ENCODE peak calls at places on chromosome 20, in seven cellular contexts. R, M, T, H, Q, L and C are unnamed samples.

GRCh38 chr20:14801591-14802325 is 464.3 kb upstream of the FLRT3 start:
- DNase-seq in T (no peak), H (no peak), M (no peak), L (no peak), Q (no peak), R (no peak), C (no peak)

GRCh38 chr20:58696411-58696961 is 3.9 kb downstream of the NPEPL1 start:
- DNase-seq in R (no peak), H (no peak), Q (no peak), T (no peak), L (no peak), M (no peak), C (no peak)

GRCh38 chr20:57256205-57256604 is 10.2 kb downstream of the BMP7 start:
- DNase-seq in R (no peak), L (no peak), H (no peak), T (no peak), Q (no peak), M (no peak), C (no peak)

GRCh38 chr20:32522775-32523612 is 62.1 kb downstream of the NOL4L start:
- DNase-seq in R (no peak), Q (no peak), M (no peak), H (no peak), T (no peak), L (no peak), C (no peak)

GRCh38 chr20:3808141-3808479 is 12.0 kb downstream of the CDC25B start:
- DNase-seq in R (no peak), H (peak; percentile 89), T (peak; percentile 80), L (peak; percentile 91), Q (peak; percentile 91), M (peak; percentile 87), C (peak; percentile 93)

GRCh38 chr20:62618622-62619529 is 23.4 kb upstream of the SLCO4A1 start:
- DNase-seq in T (no peak), Q (no peak), R (no peak), M (no peak), L (no peak), H (no peak), C (no peak)

GRCh38 chr20:44810391-44811149 is at the start of gene RIMS4:
- DNase-seq in H (no peak), L (no peak), Q (no peak), M (no peak), T (no peak), R (no peak), C (no peak)

GRCh38 chr20:5056801-5057599 is 55.7 kb upstream of the SLC23A2 start:
- DNase-seq in Q (peak; percentile 7), T (peak; percentile 40), M (peak; percentile 35), H (peak; percentile 28), R (no peak), L (peak; percentile 43), C (no peak)

GRCh38 chr20:5127204-5127858 is 523 bp downstream of the CDS2 start:
- DNase-seq in R (no peak), T (peak; percentile 55), Q (peak; percentile 29), L (peak; percentile 52), M (peak; percentile 23), H (peak; percentile 63), C (peak; percentile 80)

GRCh38 chr20:1478566-1478965 is 11.9 kb upstream of the NSFL1C start:
- DNase-seq in M (no peak), T (no peak), H (no peak), R (no peak), Q (no peak), L (no peak), C (no peak)

GRCh38 chr20:36658300-36658699 is 12.3 kb upstream of the SLA2 start:
- DNase-seq in M (no peak), H (no peak), R (no peak), T (no peak), Q (no peak), L (no peak), C (no peak)

GRCh38 chr20:13017883-13018535 is 9.2 kb downstream of the SPTLC3 start:
- DNase-seq in L (no peak), M (no peak), T (no peak), H (no peak), Q (no peak), R (no peak), C (no peak)

GRCh38 chr20:24692429-24693190 is 223.2 kb downstream of the SYNDIG1 start:
- DNase-seq in R (no peak), Q (peak; percentile 1), M (no peak), H (no peak), T (peak; percentile 9), L (peak; percentile 3), C (peak; percentile 29)

GRCh38 chr20:19699132-19699971 is 58.7 kb upstream of the RIN2 start:
- DNase-seq in H (no peak), L (no peak), T (no peak), M (no peak), R (no peak), Q (no peak), C (no peak)

GRCh38 chr20:2755451-2756055 is 44.9 kb downstream of the CPXM1 start:
- DNase-seq in M (no peak), L (no peak), R (no peak), T (no peak), Q (no peak), H (no peak), C (peak; percentile 65)

GRCh38 chr20:48668451-48668946 is 159.3 kb downstream of the PREX1 start:
- DNase-seq in M (no peak), T (no peak), H (no peak), L (no peak), Q (no peak), R (no peak), C (no peak)

GRCh38 chr20:44582321-44583025 is at the start of gene PKIG:
- DNase-seq in Q (no peak), H (no peak), M (peak; percentile 36), R (no peak), T (no peak), L (no peak), C (no peak)

GRCh38 chr20:57708694-57709673 is 831 bp downstream of the PMEPA1 start:
- DNase-seq in R (no peak), T (peak; percentile 46), Q (no peak), H (no peak), M (no peak), L (no peak), C (no peak)

GRCh38 chr20:3563548-3564177 is 92.8 kb downstream of the ATRN start:
- DNase-seq in H (peak; percentile 21), Q (no peak), R (no peak), T (no peak), M (peak; percentile 41), L (no peak), C (no peak)

GRCh38 chr20:19129976-19130612 is 82.3 kb upstream of the SLC24A3 start:
- DNase-seq in T (no peak), R (no peak), Q (peak; percentile 59), H (no peak), L (peak; percentile 68), M (no peak), C (no peak)

GRCh38 chr20:53085720-53086119 is 113.6 kb downstream of the TSHZ2 start:
- DNase-seq in T (no peak), H (no peak), L (no peak), Q (no peak), R (no peak), M (no peak), C (no peak)

DNA sequence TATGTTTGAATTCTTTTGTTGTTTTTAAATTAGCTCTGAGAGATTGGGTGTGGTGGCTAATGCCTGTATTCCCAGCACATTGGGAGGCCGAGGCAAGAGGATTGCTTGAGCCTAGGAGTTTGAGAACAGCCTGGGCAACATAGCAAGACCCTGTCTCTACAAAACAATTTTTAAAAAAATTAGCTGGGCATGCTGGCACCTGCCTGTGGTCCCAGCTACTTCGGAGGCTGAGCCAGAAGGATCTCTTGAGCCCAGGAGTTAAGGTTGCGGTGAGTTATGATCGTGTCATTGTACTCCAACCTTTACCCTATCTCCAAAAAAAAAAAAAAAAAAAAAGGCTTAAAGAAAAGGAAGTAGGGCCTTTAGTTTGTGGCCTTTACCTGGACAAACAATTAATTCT is 22.9 kb downstream of the DHX35 start:
- DNase-seq in R (no peak), H (no peak), Q (no peak), M (no peak), L (no peak), T (no peak), C (no peak)
- TF ChIP-seq CTCF in R (no peak), H (no peak), Q (no peak), M (no peak), L (no peak), T (no peak), C (no peak)

GRCh38 chr20:50308166-50308512 is 117.5 kb downstream of the CEBPB start:
- DNase-seq in M (no peak), Q (no peak), H (no peak), T (no peak), L (no peak), R (no peak), C (no peak)

GRCh38 chr20:50309280-50309763 is 118.7 kb downstream of the CEBPB start:
- DNase-seq in T (no peak), Q (peak; percentile 4), M (no peak), H (no peak), R (no peak), L (no peak), C (no peak)

GRCh38 chr20:50306478-50307423 is 116.1 kb downstream of the CEBPB start:
- DNase-seq in Q (no peak), R (no peak), L (no peak), H (no peak), M (no peak), T (no peak), C (no peak)

GRCh38 chr20:50309764-50310672 is 119.4 kb downstream of the CEBPB start:
- DNase-seq in R (no peak), T (no peak), M (no peak), L (no peak), Q (peak; percentile 3), H (no peak), C (no peak)

DNA sequence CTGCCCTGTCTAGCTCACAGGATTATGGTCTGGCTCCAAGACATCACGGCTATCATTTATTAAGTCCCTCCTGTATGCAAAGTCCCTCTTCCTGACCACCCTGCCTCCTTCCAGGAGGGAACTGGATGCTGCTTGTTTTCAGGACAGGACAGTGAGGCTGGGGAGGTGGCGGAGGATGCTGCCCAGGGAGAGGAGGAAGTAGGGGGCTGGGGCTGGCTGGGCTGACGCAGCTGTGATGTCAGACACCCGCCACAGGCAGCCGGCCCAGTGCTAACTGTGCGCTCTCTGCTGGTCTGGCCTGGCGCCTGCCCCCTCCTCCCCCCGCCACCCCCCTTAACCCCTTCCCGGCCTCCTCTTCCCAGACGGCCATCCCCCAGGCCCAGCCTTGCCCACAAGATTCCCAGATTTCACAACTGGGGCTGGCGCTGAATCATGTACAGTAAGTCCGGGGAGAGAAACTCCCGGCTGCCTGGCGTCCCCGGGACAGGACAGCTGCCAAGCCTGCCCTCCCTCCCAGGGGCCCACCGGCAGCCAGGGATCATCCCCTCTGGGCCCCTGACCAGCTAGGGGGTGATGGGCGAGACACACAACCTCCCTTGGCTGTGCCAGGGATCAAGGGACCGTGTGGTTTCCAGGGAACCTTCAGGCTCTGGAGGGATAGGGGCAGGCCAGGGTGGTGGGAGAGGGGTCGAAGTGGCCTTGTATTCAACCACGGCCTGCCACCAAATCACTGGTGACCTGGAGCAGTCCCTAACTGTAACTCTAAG is 118.1 kb downstream of the CEBPB start:
- DNase-seq in L (peak; percentile 80), Q (peak; percentile 70), R (peak; percentile 67), H (peak; percentile 85), T (peak; percentile 89), M (peak; percentile 92), C (peak; percentile 96)
- TF ChIP-seq POLR2A in L (no peak), Q (peak; percentile 45), R (no peak), H (peak; percentile 41), T (peak; percentile 51), M (peak; percentile 56), C (no peak)

GRCh38 chr20:6611911-6612614 is 155.4 kb upstream of the BMP2 start:
- DNase-seq in L (no peak), T (no peak), R (no peak), Q (no peak), M (no peak), H (no peak), C (no peak)
- TF ChIP-seq CTCF in L (no peak), T (no peak), R (no peak), Q (no peak), M (no peak), H (no peak), C (no peak)

GRCh38 chr20:45892828-45893500 is 1.8 kb downstream of the CTSA start:
- DNase-seq in Q (no peak), H (no peak), T (no peak), R (no peak), L (no peak), M (no peak), C (no peak)
- TF ChIP-seq POLR2A in Q (no peak), H (no peak), T (peak; percentile 20), R (no peak), L (no peak), M (no peak), C (no peak)